ENCODE peak calls at places on chromosomes 12 and 14, in ten cellular contexts. E is foreskin fibroblast, Y is glutamatergic neuron, S is choroid plexus epithelial cell, O is AG09319, R is Calu3, N is NB4, M is cardiac fibroblast, B is astrocyte, C is astrocyte of the spinal cord. J is an unnamed sample.

GRCh38 chr12:104957388-104958008 is 592 bp downstream of the SLC41A2 start:
- DNase-seq in E (no peak), Y (no peak), S (no peak), O (no peak), R (no peak), N (peak; percentile 34), M (no peak), B (no peak), C (no peak), J (no peak)

GRCh38 chr12:114636723-114637480 is 47.1 kb downstream of the TBX3 start:
- DNase-seq in E (peak; percentile 24), Y (peak; percentile 19), S (peak; percentile 41), O (no peak), R (peak; percentile 18), N (peak; percentile 17), M (peak; percentile 26), B (no peak), C (peak; percentile 19), J (no peak)

GRCh38 chr14:78010688-78011087 is 159.5 kb upstream of the NRXN3 start:
- DNase-seq in E (peak; percentile 8), Y (no peak), S (peak; percentile 55), O (no peak), R (no peak), N (no peak), M (peak; percentile 72), B (peak; percentile 82), C (peak; percentile 61), J (no peak)

GRCh38 chr14:91858536-91859275 is 8.6 kb downstream of the TC2N start:
- DNase-seq in E (peak; percentile 91), Y (no peak), S (peak; percentile 35), O (peak; percentile 76), R (peak; percentile 63), N (peak; percentile 64), M (peak; percentile 69), B (no peak), C (peak; percentile 44), J (no peak)

GRCh38 chr12:130481392-130481879 is 143.7 kb downstream of the PIWIL1 start:
- DNase-seq in E (no peak), Y (no peak), S (no peak), O (no peak), R (no peak), N (no peak), M (no peak), B (no peak), C (no peak), J (no peak)

GRCh38 chr12:98516184-98516873 is 939 bp downstream of the TMPO start:
- DNase-seq in E (peak; percentile 68), Y (peak; percentile 65), S (peak; percentile 87), O (peak; percentile 56), R (peak; percentile 86), N (peak; percentile 99), M (peak; percentile 90), B (peak; percentile 56), C (peak; percentile 85), J (no peak)

GRCh38 chr12:85516667-85517325 is 236.8 kb downstream of the ALX1 start:
- DNase-seq in E (no peak), Y (no peak), S (no peak), O (no peak), R (no peak), N (no peak), M (no peak), B (no peak), C (no peak), J (no peak)

GRCh38 chr12:108939594-108939993 is 59.7 kb downstream of the DAO start:
- DNase-seq in E (peak; percentile 8), Y (no peak), S (peak; percentile 63), O (no peak), R (peak; percentile 26), N (peak; percentile 60), M (peak; percentile 26), B (peak; percentile 19), C (peak; percentile 6), J (no peak)

GRCh38 chr14:97120204-97121120 is 323.3 kb downstream of the VRK1 start:
- DNase-seq in E (no peak), Y (no peak), S (no peak), O (no peak), R (no peak), N (no peak), M (no peak), B (no peak), C (no peak), J (no peak)

GRCh38 chr12:65878540-65878939 is 54.3 kb downstream of the HMGA2 start:
- DNase-seq in E (no peak), Y (no peak), S (peak; percentile 64), O (no peak), R (peak; percentile 46), N (no peak), M (no peak), B (peak; percentile 20), C (no peak), J (no peak)
- TF ChIP-seq CTCF in E (peak; percentile 3), Y (no peak), S (peak; percentile 61), O (peak; percentile 51), R (no peak), N (no peak), M (peak; percentile 14), B (peak; percentile 17), C (peak; percentile 29), J (peak; percentile 33)

DNA sequence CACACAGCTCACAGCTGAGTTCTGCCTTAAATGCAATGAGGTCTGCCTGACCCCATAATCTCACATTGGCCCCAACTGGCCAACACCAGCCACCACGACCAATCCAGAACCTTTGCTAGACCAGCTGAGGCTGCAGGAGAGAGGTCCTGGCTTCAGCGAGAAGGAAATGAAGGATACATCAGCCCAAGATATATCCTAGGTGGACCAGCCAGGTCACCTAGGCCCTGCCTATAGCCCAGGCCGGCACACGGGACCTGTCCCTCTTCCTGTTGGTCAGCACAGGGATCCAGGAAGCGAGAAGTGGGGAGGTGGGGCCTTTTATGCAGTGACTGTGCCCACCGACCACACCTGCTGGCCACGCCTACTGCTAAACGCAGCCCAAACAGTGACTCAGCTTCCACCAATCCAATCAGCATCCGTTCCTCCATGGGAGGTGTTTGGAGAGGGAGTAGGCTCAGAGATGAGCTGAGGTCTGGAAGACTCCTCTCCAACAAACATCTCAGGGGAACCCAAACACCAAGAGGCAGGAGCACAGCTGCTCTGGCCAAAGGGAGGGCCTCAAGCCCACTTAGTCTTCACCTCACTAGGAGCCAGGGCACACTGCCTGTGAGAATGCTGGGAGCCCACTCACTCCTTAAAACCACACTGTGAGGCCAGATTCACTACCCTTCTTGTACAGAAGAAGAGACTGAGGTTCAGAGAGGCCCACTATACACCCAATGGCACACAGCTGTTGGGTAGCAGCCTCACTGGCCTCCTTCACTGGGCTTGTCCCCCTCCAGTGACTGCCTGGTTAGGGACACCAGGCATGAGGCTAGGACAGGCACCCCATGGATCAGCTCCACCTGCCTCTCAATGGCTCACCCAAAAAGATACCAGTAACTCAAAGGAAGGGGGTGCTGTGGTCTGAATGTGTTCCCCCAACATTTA is 51.3 kb upstream of the PPP2R5C start:
- DNase-seq in E (no peak), Y (no peak), S (no peak), O (no peak), R (peak; percentile 60), N (no peak), M (no peak), B (no peak), C (no peak), J (no peak)
- TF ChIP-seq CTCF in E (no peak), Y (no peak), S (no peak), O (no peak), R (no peak), N (no peak), M (no peak), B (no peak), C (no peak), J (no peak)

GRCh38 chr12:48441122-48441521 is 31.2 kb upstream of the ANP32D start:
- DNase-seq in E (no peak), Y (no peak), S (no peak), O (no peak), R (no peak), N (no peak), M (no peak), B (no peak), C (no peak), J (no peak)

GRCh38 chr12:48447755-48448154 is 24.6 kb upstream of the ANP32D start:
- DNase-seq in E (no peak), Y (no peak), S (no peak), O (no peak), R (no peak), N (peak; percentile 41), M (no peak), B (no peak), C (no peak), J (no peak)

GRCh38 chr12:48446372-48446771 is 26.0 kb upstream of the ANP32D start:
- DNase-seq in E (no peak), Y (peak; percentile 47), S (peak; percentile 2), O (no peak), R (no peak), N (no peak), M (no peak), B (no peak), C (no peak), J (peak; percentile 20)

GRCh38 chr12:48445538-48445937 is 26.8 kb upstream of the ANP32D start:
- DNase-seq in E (no peak), Y (no peak), S (no peak), O (no peak), R (no peak), N (no peak), M (no peak), B (no peak), C (no peak), J (no peak)

GRCh38 chr12:48442191-48442828 is 30.0 kb upstream of the ANP32D start:
- DNase-seq in E (no peak), Y (no peak), S (no peak), O (no peak), R (no peak), N (peak; percentile 8), M (no peak), B (no peak), C (no peak), J (no peak)
- TF ChIP-seq CTCF in E (no peak), Y (no peak), S (no peak), O (no peak), R (no peak), N (peak; percentile 24), M (no peak), B (no peak), C (no peak), J (no peak)

GRCh38 chr14:51444381-51445000 is 204.4 kb downstream of the TMX1 start:
- DNase-seq in E (no peak), Y (no peak), S (no peak), O (no peak), R (no peak), N (no peak), M (no peak), B (peak; percentile 80), C (peak; percentile 41), J (no peak)

GRCh38 chr14:51442513-51443175 is 202.6 kb downstream of the TMX1 start:
- DNase-seq in E (peak; percentile 95), Y (no peak), S (peak; percentile 98), O (peak; percentile 83), R (peak; percentile 41), N (no peak), M (peak; percentile 99), B (peak; percentile 98), C (peak; percentile 97), J (no peak)

GRCh38 chr14:51445001-51445390 is 204.9 kb downstream of the TMX1 start:
- DNase-seq in E (no peak), Y (no peak), S (no peak), O (no peak), R (no peak), N (no peak), M (no peak), B (no peak), C (no peak), J (no peak)

GRCh38 chr14:51441001-51441400 is 201.0 kb downstream of the TMX1 start:
- DNase-seq in E (peak; percentile 43), Y (no peak), S (no peak), O (no peak), R (no peak), N (no peak), M (peak; percentile 55), B (no peak), C (no peak), J (no peak)

GRCh38 chr14:51443195-51444018 is 203.4 kb downstream of the TMX1 start:
- DNase-seq in E (peak; percentile 68), Y (no peak), S (peak; percentile 32), O (no peak), R (no peak), N (no peak), M (peak; percentile 73), B (peak; percentile 47), C (peak; percentile 22), J (no peak)
- TF ChIP-seq CTCF in E (no peak), Y (no peak), S (no peak), O (no peak), R (no peak), N (no peak), M (no peak), B (no peak), C (no peak), J (no peak)

J was measured in D721Med.